ENCODE peak calls at places on chromosome 21, in ten cellular contexts. K, U, J, L, G, Z, M, S, O and P are unnamed samples.

GRCh38 chr21:45897191-45898027 is 84.2 kb upstream of the COL6A1 start:
- DNase-seq in K (no peak), U (no peak), J (no peak), L (no peak), G (no peak), Z (no peak), M (no peak), S (no peak), O (no peak), P (no peak)

GRCh38 chr21:31873275-31873695 is 465 bp downstream of the HUNK start:
- DNase-seq in K (no peak), U (peak; percentile 60), J (no peak), L (peak; percentile 44), G (no peak), Z (no peak), M (no peak), S (no peak), O (no peak), P (no peak)

GRCh38 chr21:45533731-45534571 is 8.3 kb downstream of the SLC19A1 start:
- DNase-seq in K (no peak), U (no peak), J (no peak), L (peak; percentile 10), G (no peak), Z (no peak), M (no peak), S (no peak), O (no peak), P (no peak)

GRCh38 chr21:45893166-45894106 is 88.1 kb upstream of the COL6A1 start:
- DNase-seq in K (no peak), U (no peak), J (no peak), L (no peak), G (no peak), Z (peak; percentile 72), M (no peak), S (no peak), O (no peak), P (no peak)

GRCh38 chr21:45407629-45408247 is 2.8 kb downstream of the COL18A1 start:
- DNase-seq in K (no peak), U (no peak), J (no peak), L (no peak), G (no peak), Z (no peak), M (no peak), S (no peak), O (peak; percentile 67), P (no peak)

GRCh38 chr21:35909456-35910178 is 150.7 kb downstream of the SETD4 start:
- DNase-seq in K (peak; percentile 9), U (no peak), J (no peak), L (no peak), G (no peak), Z (no peak), M (no peak), S (no peak), O (peak; percentile 7), P (no peak)

GRCh38 chr21:15282666-15283065 is 217.9 kb upstream of the NRIP1 start:
- DNase-seq in K (no peak), U (no peak), J (no peak), L (no peak), G (no peak), Z (no peak), M (no peak), S (no peak), O (peak; percentile 67), P (no peak)

GRCh38 chr21:37462087-37462861 is 95.7 kb downstream of the DYRK1A start:
- DNase-seq in K (no peak), U (no peak), J (no peak), L (no peak), G (no peak), Z (no peak), M (no peak), S (no peak), O (no peak), P (no peak)

GRCh38 chr21:42829954-42830353 is 49.4 kb downstream of the WDR4 start:
- DNase-seq in K (no peak), U (no peak), J (no peak), L (no peak), G (no peak), Z (no peak), M (no peak), S (no peak), O (no peak), P (no peak)

GRCh38 chr21:42833439-42833815 is 45.9 kb downstream of the WDR4 start:
- DNase-seq in K (no peak), U (peak; percentile 32), J (no peak), L (peak; percentile 64), G (peak; percentile 56), Z (no peak), M (peak; percentile 29), S (no peak), O (peak; percentile 74), P (peak; percentile 25)

GRCh38 chr21:42830456-42831455 is 48.6 kb downstream of the WDR4 start:
- DNase-seq in K (no peak), U (no peak), J (no peak), L (no peak), G (no peak), Z (no peak), M (no peak), S (no peak), O (peak; percentile 19), P (no peak)

GRCh38 chr21:42829417-42829816 is 49.9 kb downstream of the WDR4 start:
- DNase-seq in K (no peak), U (no peak), J (no peak), L (no peak), G (no peak), Z (no peak), M (no peak), S (no peak), O (no peak), P (no peak)

GRCh38 chr21:42827588-42827987 is 51.8 kb downstream of the WDR4 start:
- DNase-seq in K (no peak), U (no peak), J (no peak), L (no peak), G (no peak), Z (no peak), M (no peak), S (no peak), O (no peak), P (no peak)
- H3K27me3 ChIP-seq in K (peaks cover 14% of the 10 kb centered on the region), U (no peaks in the 10 kb centered on the region), J (no peaks in the 10 kb centered on the region), L (peaks cover 91% of the 10 kb centered on the region), G (no peaks in the 10 kb centered on the region), Z (peaks cover 4% of the 10 kb centered on the region), M (peaks cover 6% of the 10 kb centered on the region), S (peaks cover 55% of the 10 kb centered on the region), O (peaks cover 12% of the 10 kb centered on the region), P (no peaks in the 10 kb centered on the region)

GRCh38 chr21:44053567-44053966 is 41.5 kb downstream of the TRAPPC10 start:
- DNase-seq in K (no peak), U (no peak), J (no peak), L (no peak), G (no peak), Z (no peak), M (no peak), S (no peak), O (no peak), P (no peak)

GRCh38 chr21:44052830-44053226 is 40.7 kb downstream of the TRAPPC10 start:
- DNase-seq in K (no peak), U (no peak), J (no peak), L (no peak), G (no peak), Z (no peak), M (no peak), S (no peak), O (no peak), P (no peak)

GRCh38 chr21:44057055-44057454 is 44.9 kb downstream of the TRAPPC10 start:
- DNase-seq in K (no peak), U (no peak), J (no peak), L (no peak), G (no peak), Z (no peak), M (no peak), S (no peak), O (no peak), P (no peak)

GRCh38 chr21:44052071-44052829 is 40.1 kb downstream of the TRAPPC10 start:
- DNase-seq in K (no peak), U (no peak), J (no peak), L (no peak), G (no peak), Z (no peak), M (peak; percentile 62), S (no peak), O (no peak), P (no peak)

DNA sequence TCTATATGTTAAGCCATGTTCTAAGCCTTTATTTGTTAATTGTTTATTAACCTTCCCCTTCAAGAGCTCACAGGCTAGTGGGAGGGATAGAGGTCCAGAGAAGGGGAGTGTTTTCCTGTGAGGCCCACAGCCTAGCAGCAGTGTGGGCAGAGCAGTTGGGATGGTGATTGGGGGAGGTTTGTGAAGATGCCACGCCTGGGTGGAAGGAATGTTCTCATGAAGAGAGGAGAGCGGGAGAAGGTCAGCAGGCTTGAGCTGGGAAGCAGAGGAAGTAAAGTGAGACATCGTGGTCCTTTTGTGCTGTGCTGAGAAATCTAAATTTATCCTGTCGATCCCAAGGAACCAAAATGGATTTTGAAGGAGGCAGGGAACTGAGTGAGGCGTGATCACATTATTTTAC is 42.6 kb downstream of the TRAPPC10 start:
- DNase-seq in K (peak; percentile 42), U (no peak), J (no peak), L (no peak), G (no peak), Z (no peak), M (peak; percentile 85), S (no peak), O (no peak), P (no peak)
- H3K27ac ChIP-seq in K (peak overlapping the region; percentile 3), U (no peak overlapping the region), J (peak overlapping the region; percentile 34), L (peak overlapping the region; percentile 11), G (no peak overlapping the region), Z (peak overlapping the region; percentile 97), M (peak overlapping the region; percentile 61), S (peak overlapping the region; percentile 84), O (no peak overlapping the region), P (no peak overlapping the region)

GRCh38 chr21:42391297-42391696 is 4.6 kb downstream of the TMPRSS3 start:
- DNase-seq in K (no peak), U (no peak), J (no peak), L (no peak), G (no peak), Z (no peak), M (no peak), S (no peak), O (no peak), P (no peak)

GRCh38 chr21:42389449-42389835 is 6.4 kb downstream of the TMPRSS3 start:
- DNase-seq in K (no peak), U (no peak), J (no peak), L (peak; percentile 50), G (no peak), Z (no peak), M (no peak), S (no peak), O (peak; percentile 80), P (no peak)

GRCh38 chr21:42390696-42391095 is 5.2 kb downstream of the TMPRSS3 start:
- DNase-seq in K (no peak), U (no peak), J (no peak), L (no peak), G (no peak), Z (no peak), M (no peak), S (no peak), O (no peak), P (no peak)

GRCh38 chr21:42388740-42389448 is 7.0 kb downstream of the TMPRSS3 start:
- DNase-seq in K (no peak), U (peak; percentile 54), J (no peak), L (no peak), G (no peak), Z (no peak), M (no peak), S (no peak), O (no peak), P (no peak)

GRCh38 chr21:42390193-42390592 is 5.7 kb downstream of the TMPRSS3 start:
- DNase-seq in K (no peak), U (no peak), J (no peak), L (no peak), G (no peak), Z (no peak), M (no peak), S (no peak), O (peak; percentile 59), P (no peak)
- H3K27me3 ChIP-seq in K (peaks cover 8% of the 10 kb centered on the region), U (no peaks in the 10 kb centered on the region), J (no peaks in the 10 kb centered on the region), L (no peaks in the 10 kb centered on the region), G (no peaks in the 10 kb centered on the region), Z (no peaks in the 10 kb centered on the region), M (no peaks in the 10 kb centered on the region), S (no peaks in the 10 kb centered on the region), O (no peaks in the 10 kb centered on the region), P (no peaks in the 10 kb centered on the region)

GRCh38 chr21:27406297-27407009 is 439.6 kb upstream of the ADAMTS5 start:
- DNase-seq in K (peak; percentile 49), U (no peak), J (no peak), L (no peak), G (no peak), Z (no peak), M (peak; percentile 36), S (no peak), O (no peak), P (no peak)
- H3K27ac ChIP-seq in K (no peak overlapping the region), U (no peak overlapping the region), J (peak overlapping the region; percentile 66), L (no peak overlapping the region), G (no peak overlapping the region), Z (peak overlapping the region; percentile 60), M (no peak overlapping the region), S (peak overlapping the region; percentile 60), O (no peak overlapping the region), P (no peak overlapping the region)